ENCODE peak calls at places on chromosome 2, in nine cellular contexts. One of them, this sample, is unnamed. For H3K9me3, the result is how much of the 10 kb centered on the place peaks cover.

GRCh38 chr2:10278029-10278762 is 24.5 kb upstream of the HPCAL1 start:
- DNase-seq in colonic mucosa: peak
- DNase-seq in transverse colon: peak
- DNase-seq in lower lobe of right lung: peak
- DNase-seq in SK-N-MC: no peak
- DNase-seq in esophagus squamous epithelium: no peak
- DNase-seq in tibial nerve: peak
- DNase-seq in HepG2: peak
- DNase-seq in spleen: peak
- DNase-seq in this sample: peak

GRCh38 chr2:127410871-127411396 is 7.3 kb upstream of the PROC start:
- DNase-seq in colonic mucosa: no peak
- DNase-seq in transverse colon: no peak
- DNase-seq in lower lobe of right lung: no peak
- DNase-seq in SK-N-MC: no peak
- DNase-seq in esophagus squamous epithelium: no peak
- DNase-seq in tibial nerve: no peak
- DNase-seq in HepG2: peak
- DNase-seq in spleen: peak
- DNase-seq in this sample: no peak

GRCh38 chr2:149877064-149877463 is 289.5 kb upstream of the MMADHC start:
- DNase-seq in colonic mucosa: no peak
- DNase-seq in transverse colon: no peak
- DNase-seq in lower lobe of right lung: no peak
- DNase-seq in SK-N-MC: no peak
- DNase-seq in esophagus squamous epithelium: no peak
- DNase-seq in tibial nerve: no peak
- DNase-seq in HepG2: no peak
- DNase-seq in spleen: no peak
- DNase-seq in this sample: no peak

GRCh38 chr2:205483122-205483521 is 199.2 kb upstream of the NRP2 start:
- DNase-seq in colonic mucosa: no peak
- DNase-seq in transverse colon: no peak
- DNase-seq in lower lobe of right lung: no peak
- DNase-seq in SK-N-MC: no peak
- DNase-seq in esophagus squamous epithelium: no peak
- DNase-seq in tibial nerve: no peak
- DNase-seq in HepG2: no peak
- DNase-seq in spleen: no peak
- DNase-seq in this sample: no peak

GRCh38 chr2:23434721-23435121 is 49.7 kb downstream of the KLHL29 start:
- DNase-seq in colonic mucosa: no peak
- DNase-seq in transverse colon: no peak
- DNase-seq in lower lobe of right lung: no peak
- DNase-seq in SK-N-MC: no peak
- DNase-seq in esophagus squamous epithelium: no peak
- DNase-seq in tibial nerve: no peak
- DNase-seq in HepG2: no peak
- DNase-seq in spleen: peak
- DNase-seq in this sample: no peak

GRCh38 chr2:40317047-40317446 is 134.8 kb downstream of the SLC8A1 start:
- DNase-seq in colonic mucosa: no peak
- DNase-seq in transverse colon: no peak
- DNase-seq in lower lobe of right lung: no peak
- DNase-seq in SK-N-MC: no peak
- DNase-seq in esophagus squamous epithelium: no peak
- DNase-seq in tibial nerve: no peak
- DNase-seq in HepG2: no peak
- DNase-seq in spleen: no peak
- DNase-seq in this sample: no peak

GRCh38 chr2:136248242-136248641 is 130.3 kb upstream of the CXCR4 start:
- DNase-seq in colonic mucosa: no peak
- DNase-seq in transverse colon: no peak
- DNase-seq in lower lobe of right lung: no peak
- DNase-seq in SK-N-MC: no peak
- DNase-seq in esophagus squamous epithelium: no peak
- DNase-seq in tibial nerve: no peak
- DNase-seq in HepG2: no peak
- DNase-seq in spleen: no peak
- DNase-seq in this sample: no peak

GRCh38 chr2:150981826-150982225 is 279.8 kb downstream of the RBM43 start:
- DNase-seq in colonic mucosa: no peak
- DNase-seq in transverse colon: no peak
- DNase-seq in lower lobe of right lung: no peak
- DNase-seq in SK-N-MC: no peak
- DNase-seq in esophagus squamous epithelium: no peak
- DNase-seq in tibial nerve: no peak
- DNase-seq in HepG2: no peak
- DNase-seq in spleen: no peak
- DNase-seq in this sample: no peak

GRCh38 chr2:223247136-223247535 is 195.1 kb downstream of the KCNE4 start:
- DNase-seq in colonic mucosa: no peak
- DNase-seq in transverse colon: no peak
- DNase-seq in lower lobe of right lung: no peak
- DNase-seq in SK-N-MC: no peak
- DNase-seq in esophagus squamous epithelium: no peak
- DNase-seq in tibial nerve: no peak
- DNase-seq in HepG2: peak
- DNase-seq in spleen: no peak
- DNase-seq in this sample: no peak

GRCh38 chr2:9382604-9383235 is 40.6 kb downstream of the ITGB1BP1 start:
- DNase-seq in colonic mucosa: no peak
- DNase-seq in transverse colon: no peak
- DNase-seq in lower lobe of right lung: no peak
- DNase-seq in SK-N-MC: no peak
- DNase-seq in esophagus squamous epithelium: no peak
- DNase-seq in tibial nerve: no peak
- DNase-seq in HepG2: no peak
- DNase-seq in spleen: no peak
- DNase-seq in this sample: no peak

GRCh38 chr2:214069254-214069653 is 341.6 kb upstream of the VWC2L start:
- DNase-seq in colonic mucosa: no peak
- DNase-seq in transverse colon: no peak
- DNase-seq in lower lobe of right lung: no peak
- DNase-seq in SK-N-MC: no peak
- DNase-seq in esophagus squamous epithelium: no peak
- DNase-seq in tibial nerve: no peak
- DNase-seq in HepG2: peak
- DNase-seq in spleen: no peak
- DNase-seq in this sample: no peak

GRCh38 chr2:132421198-132421780 is 4.7 kb downstream of the GPR39 start:
- DNase-seq in colonic mucosa: no peak
- DNase-seq in transverse colon: no peak
- DNase-seq in lower lobe of right lung: no peak
- DNase-seq in SK-N-MC: no peak
- DNase-seq in esophagus squamous epithelium: no peak
- DNase-seq in tibial nerve: no peak
- DNase-seq in HepG2: no peak
- DNase-seq in spleen: no peak
- DNase-seq in this sample: no peak

GRCh38 chr2:54396798-54397197 is 59.3 kb upstream of the SPTBN1 start:
- DNase-seq in colonic mucosa: no peak
- DNase-seq in transverse colon: no peak
- DNase-seq in lower lobe of right lung: no peak
- DNase-seq in SK-N-MC: no peak
- DNase-seq in esophagus squamous epithelium: no peak
- DNase-seq in tibial nerve: no peak
- DNase-seq in HepG2: no peak
- DNase-seq in spleen: no peak
- DNase-seq in this sample: no peak

GRCh38 chr2:54396107-54396506 is 60.0 kb upstream of the SPTBN1 start:
- DNase-seq in colonic mucosa: no peak
- DNase-seq in transverse colon: no peak
- DNase-seq in lower lobe of right lung: no peak
- DNase-seq in SK-N-MC: no peak
- DNase-seq in esophagus squamous epithelium: no peak
- DNase-seq in tibial nerve: no peak
- DNase-seq in HepG2: no peak
- DNase-seq in spleen: no peak
- DNase-seq in this sample: no peak

GRCh38 chr2:54392925-54393324 is 63.2 kb upstream of the SPTBN1 start:
- DNase-seq in colonic mucosa: no peak
- DNase-seq in transverse colon: no peak
- DNase-seq in lower lobe of right lung: no peak
- DNase-seq in SK-N-MC: no peak
- DNase-seq in esophagus squamous epithelium: no peak
- DNase-seq in tibial nerve: no peak
- DNase-seq in HepG2: no peak
- DNase-seq in spleen: no peak
- DNase-seq in this sample: no peak

DNA sequence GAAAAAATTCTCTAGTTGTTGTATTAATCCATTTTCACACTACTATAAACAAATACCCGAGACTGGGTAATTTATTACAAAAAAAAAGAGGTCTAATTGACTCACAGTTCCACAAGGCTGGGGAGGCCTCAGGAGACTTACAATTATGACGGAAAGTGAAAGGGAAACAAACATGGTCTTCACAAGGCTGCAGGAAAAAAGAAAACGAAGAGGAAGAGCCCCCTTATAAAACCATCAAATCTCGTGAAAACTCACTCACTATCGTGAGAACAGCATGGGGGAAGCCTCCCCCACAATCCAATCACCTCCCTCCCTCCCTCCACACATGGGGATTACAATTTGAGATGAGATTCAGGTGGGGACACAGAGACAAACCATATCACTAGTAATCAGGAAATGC is 61.7 kb upstream of the SPTBN1 start:
- DNase-seq in colonic mucosa: no peak
- DNase-seq in transverse colon: no peak
- DNase-seq in lower lobe of right lung: no peak
- DNase-seq in SK-N-MC: no peak
- DNase-seq in esophagus squamous epithelium: no peak
- DNase-seq in tibial nerve: no peak
- DNase-seq in HepG2: no peak
- DNase-seq in spleen: no peak
- DNase-seq in this sample: no peak
- H3K4me3 ChIP-seq in colonic mucosa: no peak
- H3K4me3 ChIP-seq in transverse colon: no peak
- H3K4me3 ChIP-seq in lower lobe of right lung: no peak
- H3K4me3 ChIP-seq in SK-N-MC: no peak
- H3K4me3 ChIP-seq in esophagus squamous epithelium: no peak
- H3K4me3 ChIP-seq in tibial nerve: no peak
- H3K4me3 ChIP-seq in HepG2: peak
- H3K4me3 ChIP-seq in spleen: no peak
- H3K4me3 ChIP-seq in this sample: no peak

GRCh38 chr2:2574401-2575184 is 243.5 kb upstream of the MYT1L start:
- DNase-seq in colonic mucosa: no peak
- DNase-seq in transverse colon: no peak
- DNase-seq in lower lobe of right lung: no peak
- DNase-seq in SK-N-MC: no peak
- DNase-seq in esophagus squamous epithelium: no peak
- DNase-seq in tibial nerve: no peak
- DNase-seq in HepG2: no peak
- DNase-seq in spleen: peak
- DNase-seq in this sample: no peak
- H3K9me3 ChIP-seq in colonic mucosa: under half
- H3K9me3 ChIP-seq in transverse colon: under half
- H3K9me3 ChIP-seq in lower lobe of right lung: under half
- H3K9me3 ChIP-seq in SK-N-MC: under half
- H3K9me3 ChIP-seq in esophagus squamous epithelium: under half
- H3K9me3 ChIP-seq in tibial nerve: under half
- H3K9me3 ChIP-seq in HepG2: under half
- H3K9me3 ChIP-seq in spleen: under half
- H3K9me3 ChIP-seq in this sample: under half

GRCh38 chr2:152814475-152815030 is 96.1 kb downstream of the ARL6IP6 start:
- DNase-seq in colonic mucosa: no peak
- DNase-seq in transverse colon: peak
- DNase-seq in lower lobe of right lung: no peak
- DNase-seq in SK-N-MC: no peak
- DNase-seq in esophagus squamous epithelium: no peak
- DNase-seq in tibial nerve: no peak
- DNase-seq in HepG2: no peak
- DNase-seq in spleen: no peak
- DNase-seq in this sample: no peak
- H3K4me3 ChIP-seq in colonic mucosa: no peak
- H3K4me3 ChIP-seq in transverse colon: no peak
- H3K4me3 ChIP-seq in lower lobe of right lung: no peak
- H3K4me3 ChIP-seq in SK-N-MC: no peak
- H3K4me3 ChIP-seq in esophagus squamous epithelium: no peak
- H3K4me3 ChIP-seq in tibial nerve: no peak
- H3K4me3 ChIP-seq in HepG2: no peak
- H3K4me3 ChIP-seq in spleen: no peak
- H3K4me3 ChIP-seq in this sample: no peak

GRCh38 chr2:201320257-201320656 is 36.9 kb downstream of the FLACC1 start:
- DNase-seq in colonic mucosa: no peak
- DNase-seq in transverse colon: no peak
- DNase-seq in lower lobe of right lung: no peak
- DNase-seq in SK-N-MC: no peak
- DNase-seq in esophagus squamous epithelium: no peak
- DNase-seq in tibial nerve: no peak
- DNase-seq in HepG2: no peak
- DNase-seq in spleen: no peak
- DNase-seq in this sample: no peak

GRCh38 chr2:201322772-201323171 is 34.4 kb downstream of the FLACC1 start:
- DNase-seq in colonic mucosa: no peak
- DNase-seq in transverse colon: no peak
- DNase-seq in lower lobe of right lung: no peak
- DNase-seq in SK-N-MC: no peak
- DNase-seq in esophagus squamous epithelium: no peak
- DNase-seq in tibial nerve: no peak
- DNase-seq in HepG2: no peak
- DNase-seq in spleen: no peak
- DNase-seq in this sample: no peak

GRCh38 chr2:201320701-201321100 is 36.4 kb downstream of the FLACC1 start:
- DNase-seq in colonic mucosa: no peak
- DNase-seq in transverse colon: no peak
- DNase-seq in lower lobe of right lung: no peak
- DNase-seq in SK-N-MC: no peak
- DNase-seq in esophagus squamous epithelium: no peak
- DNase-seq in tibial nerve: no peak
- DNase-seq in HepG2: no peak
- DNase-seq in spleen: no peak
- DNase-seq in this sample: no peak

DNA sequence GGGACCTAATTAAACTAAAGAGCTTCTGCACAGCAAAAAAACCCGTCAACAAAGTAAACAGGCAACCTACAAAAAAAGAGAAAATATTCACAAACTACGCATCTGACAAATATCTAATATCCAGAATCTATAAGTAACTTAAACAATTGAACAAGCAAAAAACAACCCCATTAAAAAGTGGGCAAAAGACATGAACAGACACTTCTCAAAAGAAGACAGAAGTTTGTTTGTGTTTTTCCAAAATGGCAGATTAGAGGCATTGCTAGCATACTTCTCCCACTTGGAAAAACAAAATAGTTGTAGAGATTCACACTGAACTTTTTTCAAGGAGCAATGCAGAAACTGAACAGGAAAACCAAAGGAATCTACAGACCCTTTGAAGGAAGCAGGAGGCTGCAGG is 37.6 kb downstream of the FLACC1 start:
- DNase-seq in colonic mucosa: no peak
- DNase-seq in transverse colon: no peak
- DNase-seq in lower lobe of right lung: no peak
- DNase-seq in SK-N-MC: no peak
- DNase-seq in esophagus squamous epithelium: no peak
- DNase-seq in tibial nerve: no peak
- DNase-seq in HepG2: no peak
- DNase-seq in spleen: no peak
- DNase-seq in this sample: no peak
- H3K9me3 ChIP-seq in colonic mucosa: under half
- H3K9me3 ChIP-seq in transverse colon: under half
- H3K9me3 ChIP-seq in lower lobe of right lung: under half
- H3K9me3 ChIP-seq in SK-N-MC: under half
- H3K9me3 ChIP-seq in esophagus squamous epithelium: under half
- H3K9me3 ChIP-seq in tibial nerve: under half
- H3K9me3 ChIP-seq in HepG2: under half
- H3K9me3 ChIP-seq in spleen: half or more
- H3K9me3 ChIP-seq in this sample: under half